ENCODE peak calls at places on chromosomes 16 and 17, in eight cellular contexts. T, Q, Z, I, O, S, V and E are unnamed samples.

GRCh38 chr17:69560987-69561441 is 146.5 kb downstream of the MAP2K6 start:
- DNase-seq in T (no peak), Q (no peak), O (no peak), I (no peak), S (no peak), Z (no peak), V (no peak), E (no peak)

GRCh38 chr17:13638855-13639458 is 37.2 kb upstream of the HS3ST3A1 start:
- DNase-seq in Z (no peak), I (no peak), Q (no peak), T (no peak), S (no peak), O (no peak), V (no peak), E (no peak)

GRCh38 chr17:17420561-17421269 is 56.1 kb upstream of the MED9 start:
- DNase-seq in O (no peak), I (no peak), T (peak), Q (no peak), Z (peak), S (no peak), V (no peak), E (no peak)

GRCh38 chr16:66486773-66487579 is 59.9 kb downstream of the BEAN1 start:
- DNase-seq in V (no peak), S (peak), O (no peak), T (peak), I (no peak), Z (peak), Q (peak), E (no peak)

GRCh38 chr17:57352658-57353057 is 96.3 kb downstream of the MSI2 start:
- DNase-seq in T (no peak), V (no peak), S (no peak), Z (no peak), O (no peak), I (no peak), Q (no peak), E (no peak)

GRCh38 chr17:3003401-3004149 is 59.8 kb downstream of the OR1D5 start:
- DNase-seq in T (no peak), V (no peak), S (peak), I (no peak), Z (no peak), Q (no peak), O (no peak), E (no peak)

GRCh38 chr17:30426292-30426691 is 47.6 kb downstream of the CPD start:
- DNase-seq in O (no peak), S (no peak), V (no peak), I (no peak), Z (peak), T (no peak), Q (no peak), E (no peak)

GRCh38 chr16:87956169-87956770 is 5.0 kb downstream of the BANP start:
- DNase-seq in O (no peak), V (no peak), Z (peak), S (no peak), Q (peak), I (no peak), T (peak), E (no peak)

GRCh38 chr16:31874354-31875111 is 926 bp downstream of the ZNF267 start:
- DNase-seq in I (no peak), T (peak), S (no peak), V (no peak), O (no peak), Q (peak), Z (peak), E (no peak)

GRCh38 chr16:67528870-67529638 is 425 bp downstream of the RIPOR1 start:
- DNase-seq in Q (no peak), T (no peak), V (peak), O (no peak), Z (peak), I (peak), S (peak), E (no peak)

GRCh38 chr17:4478318-4478830 is 20.3 kb upstream of the SPNS2 start:
- DNase-seq in T (no peak), Q (no peak), I (no peak), Z (no peak), V (no peak), O (no peak), S (no peak), E (no peak)

GRCh38 chr16:55274391-55274790 is 49.6 kb upstream of the IRX6 start:
- DNase-seq in V (no peak), T (no peak), I (no peak), S (no peak), Z (no peak), O (no peak), Q (no peak), E (no peak)

GRCh38 chr16:58211245-58211644 is 13.3 kb upstream of the CSNK2A2 start:
- DNase-seq in V (no peak), T (no peak), O (no peak), S (no peak), Z (no peak), Q (no peak), I (no peak), E (no peak)

GRCh38 chr17:74262601-74263000 is 11.4 kb upstream of the DNAI2 start:
- DNase-seq in T (no peak), Z (no peak), V (no peak), I (no peak), S (no peak), Q (no peak), O (no peak), E (no peak)

GRCh38 chr16:84889066-84889465 is 69.3 kb downstream of the CRISPLD2 start:
- DNase-seq in V (no peak), I (no peak), O (no peak), Z (no peak), Q (no peak), T (peak), S (no peak), E (no peak)